ENCODE peak calls at places on chromosome 15, in five cellular contexts. J is Right ventricle myocardium superior, N is right cardiac atrium, F is GM12891, L is fibroblast of lung. X is an unnamed sample.

GRCh38 chr15:61103026-61103425 is 126.1 kb downstream of the RORA start:
- DNase-seq in F (no peak), J (no peak), N (peak), L (no peak), X (no peak)

GRCh38 chr15:34318277-34319079 is 19.1 kb downstream of the SLC12A6 start:
- DNase-seq in F (no peak), N (peak), L (peak), J (peak), X (peak)

GRCh38 chr15:63238796-63239195 is 38.6 kb upstream of the APH1B start:
- DNase-seq in N (no peak), J (no peak), L (peak), F (peak), X (no peak)

GRCh38 chr15:29924750-29925149 is 102.5 kb upstream of the TJP1 start:
- DNase-seq in J (no peak), L (peak), N (peak), F (no peak), X (peak)

GRCh38 chr15:66851226-66852063 is 149.4 kb downstream of the SMAD6 start:
- DNase-seq in F (peak), N (peak), L (peak), J (peak), X (peak)

GRCh38 chr15:58665676-58666075 is 83.8 kb downstream of the ADAM10 start:
- DNase-seq in F (no peak), L (no peak), J (no peak), N (no peak), X (no peak)

GRCh38 chr15:70065006-70065722 is 32.6 kb downstream of the TLE3 start:
- DNase-seq in L (no peak), N (no peak), F (no peak), J (no peak), X (no peak)

GRCh38 chr15:70358011-70358819 is 260.5 kb upstream of the TLE3 start:
- DNase-seq in J (no peak), N (no peak), L (no peak), F (no peak), X (no peak)

GRCh38 chr15:71366926-71367325 is 251.7 kb downstream of the THSD4 start:
- DNase-seq in N (no peak), L (no peak), J (no peak), F (no peak), X (no peak)

GRCh38 chr15:96337991-96338771 is 7.7 kb downstream of the NR2F2 start:
- DNase-seq in J (no peak), F (no peak), N (no peak), L (peak), X (no peak)

GRCh38 chr15:75161788-75162414 is 39.8 kb upstream of the C15orf39 start:
- DNase-seq in J (peak), F (no peak), N (peak), L (no peak), X (peak)

GRCh38 chr15:39794970-39795369 is 12.3 kb upstream of the FSIP1 start:
- DNase-seq in N (no peak), L (no peak), J (no peak), F (no peak), X (no peak)

GRCh38 chr15:48507416-48508065 is 138.0 kb downstream of the FBN1 start:
- DNase-seq in J (no peak), F (no peak), N (no peak), L (peak), X (no peak)

GRCh38 chr15:62138124-62138523 is 27.0 kb downstream of the C2CD4B start:
- DNase-seq in N (no peak), F (no peak), J (no peak), L (peak), X (no peak)

GRCh38 chr15:67124911-67125588 is 59.6 kb downstream of the SMAD3 start:
- DNase-seq in L (no peak), J (no peak), F (no peak), N (no peak), X (no peak)

GRCh38 chr15:25712961-25713355 is 150.2 kb downstream of the ATP10A start:
- DNase-seq in F (no peak), J (no peak), N (no peak), L (no peak), X (no peak)

GRCh38 chr15:41429003-41429890 is 12.4 kb downstream of the RTF1 start:
- DNase-seq in N (no peak), F (peak), L (peak), J (no peak), X (no peak)

GRCh38 chr15:65931221-65931620 is 61.9 kb downstream of the RAB11A start:
- DNase-seq in J (no peak), N (no peak), F (no peak), L (no peak), X (no peak)

GRCh38 chr15:76059320-76060097 is at the start of gene TMEM266:
- DNase-seq in J (peak), L (peak), F (peak), N (peak), X (peak)

GRCh38 chr15:32687556-32687955 is 30.2 kb upstream of the GREM1 start:
- DNase-seq in L (peak), J (no peak), F (no peak), N (no peak), X (no peak)

GRCh38 chr15:40414816-40415215 is 9.2 kb downstream of the IVD start:
- DNase-seq in L (no peak), J (no peak), F (no peak), N (no peak), X (no peak)

GRCh38 chr15:57218826-57219576 is 157.3 kb upstream of the CGNL1 start:
- DNase-seq in F (no peak), N (no peak), L (peak), J (no peak), X (no peak)

GRCh38 chr15:90059208-90059985 is 42.9 kb downstream of the IDH2 start:
- DNase-seq in N (peak), F (peak), L (no peak), J (peak), X (peak)

GRCh38 chr15:25684521-25685215 is 178.5 kb downstream of the ATP10A start:
- DNase-seq in F (no peak), N (peak), L (peak), J (peak), X (peak)